ENCODE peak calls at places on chromosomes 16 and 17, in seven cellular contexts. One of them, this sample, is unnamed.

GRCh38 chr17:31535581-31535981 is 144.1 kb downstream of the RAB11FIP4 start:
- DNase-seq in H9: peak
- DNase-seq in A549: no peak
- DNase-seq in foreskin keratinocyte: no peak
- DNase-seq in hepatocyte: no peak
- DNase-seq in cardiac muscle cell: no peak
- DNase-seq in WERI-Rb-1: no peak
- DNase-seq in this sample: no peak

GRCh38 chr16:86180780-86181179 is 281.8 kb downstream of the IRF8 start:
- DNase-seq in foreskin keratinocyte: no peak
- DNase-seq in A549: no peak
- DNase-seq in hepatocyte: no peak
- DNase-seq in cardiac muscle cell: no peak
- DNase-seq in H9: no peak
- DNase-seq in WERI-Rb-1: no peak
- DNase-seq in this sample: no peak

GRCh38 chr17:75878174-75878998 is at the start of gene TRIM47:
- DNase-seq in H9: peak
- DNase-seq in cardiac muscle cell: peak
- DNase-seq in hepatocyte: peak
- DNase-seq in foreskin keratinocyte: peak
- DNase-seq in A549: peak
- DNase-seq in WERI-Rb-1: peak
- DNase-seq in this sample: peak

GRCh38 chr17:39167492-39167891 is 1.5 kb upstream of the ARL5C start:
- DNase-seq in cardiac muscle cell: no peak
- DNase-seq in foreskin keratinocyte: no peak
- DNase-seq in H9: no peak
- DNase-seq in hepatocyte: no peak
- DNase-seq in WERI-Rb-1: peak
- DNase-seq in A549: no peak
- DNase-seq in this sample: no peak

GRCh38 chr16:64089697-64090096 is 1032.2 kb downstream of the CDH11 start:
- DNase-seq in hepatocyte: peak
- DNase-seq in H9: peak
- DNase-seq in WERI-Rb-1: peak
- DNase-seq in cardiac muscle cell: peak
- DNase-seq in A549: peak
- DNase-seq in foreskin keratinocyte: peak
- DNase-seq in this sample: no peak

GRCh38 chr16:56862776-56863175 is 2.2 kb upstream of the SLC12A3 start:
- DNase-seq in foreskin keratinocyte: no peak
- DNase-seq in cardiac muscle cell: no peak
- DNase-seq in A549: no peak
- DNase-seq in H9: no peak
- DNase-seq in WERI-Rb-1: no peak
- DNase-seq in hepatocyte: no peak
- DNase-seq in this sample: no peak

GRCh38 chr16:66224636-66225035 is 141.9 kb upstream of the CDH5 start:
- DNase-seq in foreskin keratinocyte: no peak
- DNase-seq in cardiac muscle cell: no peak
- DNase-seq in H9: no peak
- DNase-seq in hepatocyte: no peak
- DNase-seq in WERI-Rb-1: no peak
- DNase-seq in A549: no peak
- DNase-seq in this sample: no peak

GRCh38 chr17:44899074-44899782 is at the start of gene EFTUD2:
- DNase-seq in cardiac muscle cell: peak
- DNase-seq in hepatocyte: peak
- DNase-seq in foreskin keratinocyte: peak
- DNase-seq in WERI-Rb-1: peak
- DNase-seq in H9: peak
- DNase-seq in A549: peak
- DNase-seq in this sample: peak

GRCh38 chr16:56369202-56369601 is 56.1 kb downstream of the AMFR start:
- DNase-seq in H9: no peak
- DNase-seq in hepatocyte: no peak
- DNase-seq in WERI-Rb-1: no peak
- DNase-seq in cardiac muscle cell: no peak
- DNase-seq in A549: no peak
- DNase-seq in foreskin keratinocyte: no peak
- DNase-seq in this sample: no peak

GRCh38 chr16:23877107-23878070 is 41.6 kb downstream of the PRKCB start:
- DNase-seq in hepatocyte: no peak
- DNase-seq in cardiac muscle cell: no peak
- DNase-seq in H9: peak
- DNase-seq in foreskin keratinocyte: no peak
- DNase-seq in A549: peak
- DNase-seq in WERI-Rb-1: no peak
- DNase-seq in this sample: no peak

GRCh38 chr17:79707931-79708891 is 22.5 kb upstream of the ENPP7 start:
- DNase-seq in H9: peak
- DNase-seq in foreskin keratinocyte: peak
- DNase-seq in cardiac muscle cell: peak
- DNase-seq in WERI-Rb-1: peak
- DNase-seq in hepatocyte: peak
- DNase-seq in A549: peak
- DNase-seq in this sample: peak

GRCh38 chr16:53257001-53257400 is 177.3 kb upstream of the RBL2 start:
- DNase-seq in WERI-Rb-1: no peak
- DNase-seq in hepatocyte: no peak
- DNase-seq in cardiac muscle cell: no peak
- DNase-seq in H9: no peak
- DNase-seq in foreskin keratinocyte: peak
- DNase-seq in A549: no peak
- DNase-seq in this sample: peak

GRCh38 chr16:87684711-87685404 is 80.9 kb downstream of the KLHDC4 start:
- DNase-seq in WERI-Rb-1: no peak
- DNase-seq in H9: no peak
- DNase-seq in A549: no peak
- DNase-seq in hepatocyte: no peak
- DNase-seq in cardiac muscle cell: no peak
- DNase-seq in foreskin keratinocyte: no peak
- DNase-seq in this sample: no peak

GRCh38 chr16:63789603-63790002 is 1332.3 kb downstream of the CDH11 start:
- DNase-seq in H9: no peak
- DNase-seq in A549: peak
- DNase-seq in foreskin keratinocyte: peak
- DNase-seq in hepatocyte: no peak
- DNase-seq in cardiac muscle cell: no peak
- DNase-seq in WERI-Rb-1: peak
- DNase-seq in this sample: no peak

GRCh38 chr16:4385066-4385788 is 13.6 kb downstream of the VASN start:
- DNase-seq in foreskin keratinocyte: no peak
- DNase-seq in cardiac muscle cell: no peak
- DNase-seq in H9: no peak
- DNase-seq in WERI-Rb-1: no peak
- DNase-seq in hepatocyte: no peak
- DNase-seq in A549: no peak
- DNase-seq in this sample: no peak

GRCh38 chr16:4381935-4382794 is 10.5 kb downstream of the VASN start:
- DNase-seq in hepatocyte: no peak
- DNase-seq in H9: no peak
- DNase-seq in WERI-Rb-1: no peak
- DNase-seq in foreskin keratinocyte: no peak
- DNase-seq in cardiac muscle cell: no peak
- DNase-seq in A549: no peak
- DNase-seq in this sample: no peak

GRCh38 chr16:4384497-4384896 is 12.8 kb downstream of the VASN start:
- DNase-seq in WERI-Rb-1: no peak
- DNase-seq in hepatocyte: peak
- DNase-seq in cardiac muscle cell: no peak
- DNase-seq in A549: no peak
- DNase-seq in H9: no peak
- DNase-seq in foreskin keratinocyte: no peak
- DNase-seq in this sample: no peak

GRCh38 chr16:4382795-4383357 is 11.2 kb downstream of the VASN start:
- DNase-seq in WERI-Rb-1: peak
- DNase-seq in hepatocyte: no peak
- DNase-seq in foreskin keratinocyte: no peak
- DNase-seq in H9: no peak
- DNase-seq in A549: no peak
- DNase-seq in cardiac muscle cell: no peak
- DNase-seq in this sample: no peak

GRCh38 chr16:4383591-4384495 is 12.2 kb downstream of the VASN start:
- DNase-seq in foreskin keratinocyte: no peak
- DNase-seq in hepatocyte: no peak
- DNase-seq in H9: no peak
- DNase-seq in WERI-Rb-1: no peak
- DNase-seq in cardiac muscle cell: no peak
- DNase-seq in A549: no peak
- DNase-seq in this sample: no peak
- H3K27ac ChIP-seq in foreskin keratinocyte: no peak
- H3K27ac ChIP-seq in hepatocyte: peak
- H3K27ac ChIP-seq in H9: no peak
- H3K27ac ChIP-seq in WERI-Rb-1: no peak
- H3K27ac ChIP-seq in cardiac muscle cell: peak
- H3K27ac ChIP-seq in A549: no peak
- H3K27ac ChIP-seq in this sample: peak

GRCh38 chr16:54361813-54362212 is 75.2 kb upstream of the IRX3 start:
- DNase-seq in foreskin keratinocyte: no peak
- DNase-seq in WERI-Rb-1: no peak
- DNase-seq in hepatocyte: no peak
- DNase-seq in cardiac muscle cell: no peak
- DNase-seq in H9: no peak
- DNase-seq in A549: peak
- DNase-seq in this sample: no peak
- TF ChIP-seq CTCF in foreskin keratinocyte: no peak
- TF ChIP-seq CTCF in WERI-Rb-1: peak
- TF ChIP-seq CTCF in hepatocyte: no peak
- TF ChIP-seq CTCF in cardiac muscle cell: peak
- TF ChIP-seq CTCF in H9: peak
- TF ChIP-seq CTCF in A549: no peak
- TF ChIP-seq CTCF in this sample: no peak

DNA sequence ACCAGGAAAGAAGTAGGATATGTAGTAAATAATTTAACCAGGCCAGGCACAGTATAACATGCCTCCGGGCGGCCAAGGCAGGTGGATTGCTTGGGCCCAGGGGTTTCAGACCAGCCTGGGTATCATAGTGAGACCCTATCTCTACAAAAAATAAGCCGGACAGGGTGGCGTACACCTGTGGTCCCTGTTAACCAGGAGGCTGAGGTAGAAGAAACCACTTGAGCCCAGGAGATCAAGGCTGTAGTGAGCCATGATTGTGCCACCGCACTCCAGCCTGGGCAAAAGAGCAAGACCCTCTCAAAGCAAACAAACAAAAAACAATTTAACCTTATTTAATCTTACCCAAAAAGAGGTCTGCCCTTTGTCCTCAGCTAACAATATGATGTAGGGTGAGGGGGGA is 3.5 kb downstream of the ZDHHC7 start:
- DNase-seq in cardiac muscle cell: no peak
- DNase-seq in H9: no peak
- DNase-seq in hepatocyte: no peak
- DNase-seq in foreskin keratinocyte: no peak
- DNase-seq in A549: no peak
- DNase-seq in WERI-Rb-1: no peak
- DNase-seq in this sample: no peak
- H3K27ac ChIP-seq in cardiac muscle cell: no peak
- H3K27ac ChIP-seq in H9: no peak
- H3K27ac ChIP-seq in hepatocyte: no peak
- H3K27ac ChIP-seq in foreskin keratinocyte: no peak
- H3K27ac ChIP-seq in A549: no peak
- H3K27ac ChIP-seq in WERI-Rb-1: no peak
- H3K27ac ChIP-seq in this sample: peak

DNA sequence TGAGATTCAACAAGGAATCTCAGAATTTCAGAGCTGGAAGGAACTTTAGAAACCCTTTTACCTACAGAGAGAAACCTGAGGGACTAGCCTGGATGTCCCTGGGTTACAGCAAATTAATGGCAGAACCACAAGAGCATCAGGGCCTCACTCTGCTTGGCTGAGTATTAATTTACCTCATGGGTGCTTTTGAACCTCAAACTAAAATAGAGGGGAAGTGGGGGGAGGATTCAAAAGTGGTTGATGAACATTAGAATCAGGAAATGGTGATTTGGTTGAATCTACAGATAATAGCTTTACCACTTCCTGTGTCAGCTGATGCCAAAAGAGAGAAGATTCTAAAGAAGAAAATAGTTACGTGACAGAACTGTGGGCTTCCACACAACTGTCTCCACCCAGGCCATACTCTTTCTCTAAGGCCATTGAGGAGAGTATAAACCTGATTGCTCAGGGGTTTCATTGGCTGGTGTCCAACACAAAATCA is 11.3 kb upstream of the SKAP1 start:
- DNase-seq in foreskin keratinocyte: no peak
- DNase-seq in hepatocyte: no peak
- DNase-seq in WERI-Rb-1: no peak
- DNase-seq in A549: no peak
- DNase-seq in cardiac muscle cell: no peak
- DNase-seq in H9: no peak
- DNase-seq in this sample: no peak
- TF ChIP-seq CTCF in foreskin keratinocyte: no peak
- TF ChIP-seq CTCF in hepatocyte: no peak
- TF ChIP-seq CTCF in WERI-Rb-1: no peak
- TF ChIP-seq CTCF in A549: no peak
- TF ChIP-seq CTCF in cardiac muscle cell: no peak
- TF ChIP-seq CTCF in H9: no peak
- TF ChIP-seq CTCF in this sample: no peak